ENCODE peak calls at places on chromosomes 5 and 9, in nine cellular contexts. T is tibial nerve, L is heart left ventricle, C is HCT116, D is lower leg skin, V is IMR-90, B is A549, M is HepG2, J is H54. A is an unnamed sample.

GRCh38 chr9:113807173-113808061 is 68.7 kb upstream of the ZNF618 start:
- DNase-seq in D (peak; percentile 39), T (no peak), C (peak; percentile 33), V (peak; percentile 60), J (peak; percentile 58), L (peak; percentile 28), B (peak; percentile 62), M (peak; percentile 19), A (peak; percentile 27)

GRCh38 chr5:61176631-61177030 is 14.4 kb upstream of the SMIM15 start:
- DNase-seq in D (no peak), T (no peak), B (no peak), L (no peak), J (no peak), V (no peak), M (no peak), C (no peak), A (no peak)

GRCh38 chr5:73218552-73219171 is 45.7 kb downstream of the TMEM174 start:
- DNase-seq in C (peak; percentile 26), D (no peak), T (no peak), J (peak; percentile 43), L (no peak), V (peak; percentile 72), M (no peak), B (peak; percentile 58), A (no peak)

GRCh38 chr5:146890733-146891440 is 12.3 kb upstream of the PPP2R2B start:
- DNase-seq in L (no peak), T (no peak), V (no peak), C (no peak), B (no peak), J (peak; percentile 20), D (no peak), M (no peak), A (no peak)

GRCh38 chr5:29853711-29854110 is 1339.8 kb upstream of the CDH6 start:
- DNase-seq in L (no peak), V (no peak), B (no peak), J (no peak), T (no peak), C (no peak), M (no peak), D (no peak), A (no peak)

GRCh38 chr5:72194846-72195245 is 87.6 kb downstream of the MAP1B start:
- DNase-seq in L (no peak), J (no peak), V (no peak), D (no peak), B (no peak), M (no peak), T (no peak), C (no peak), A (peak; percentile 5)

GRCh38 chr9:105264380-105264779 is 19.9 kb downstream of the SLC44A1 start:
- DNase-seq in T (no peak), V (no peak), B (no peak), L (no peak), M (no peak), D (no peak), C (peak; percentile 0), J (no peak), A (no peak)

GRCh38 chr5:140964356-140964755 is 1.9 kb upstream of the PCDHAC2 start:
- DNase-seq in C (no peak), V (no peak), M (no peak), T (no peak), L (no peak), B (no peak), J (no peak), D (no peak), A (no peak)

GRCh38 chr9:95852059-95853032 is 23.1 kb upstream of the ERCC6L2 start:
- DNase-seq in V (peak; percentile 87), D (no peak), M (no peak), B (peak; percentile 13), T (no peak), J (peak; percentile 41), L (no peak), C (no peak), A (peak; percentile 25)

GRCh38 chr9:4579011-4579410 is 83.1 kb upstream of the PLPP6 start:
- DNase-seq in L (no peak), T (no peak), V (no peak), M (no peak), D (no peak), J (no peak), B (no peak), C (no peak), A (no peak)

GRCh38 chr5:123455095-123455494 is 31.9 kb upstream of the CEP120 start:
- DNase-seq in C (no peak), B (no peak), M (no peak), V (no peak), J (no peak), L (no peak), D (no peak), T (no peak), A (no peak)

GRCh38 chr5:68012429-68012828 is 203.1 kb upstream of the PIK3R1 start:
- DNase-seq in T (no peak), B (no peak), C (no peak), D (no peak), L (no peak), V (peak; percentile 4), M (no peak), J (no peak), A (no peak)

GRCh38 chr5:132202711-132203463 is 24.8 kb downstream of the P4HA2 start:
- DNase-seq in D (no peak), L (no peak), T (no peak), V (peak; percentile 20), C (no peak), J (no peak), B (no peak), M (no peak), A (no peak)

GRCh38 chr5:53323943-53324642 is 156.3 kb upstream of the FST start:
- DNase-seq in C (no peak), M (peak; percentile 7), V (peak; percentile 34), B (no peak), J (no peak), D (no peak), L (no peak), T (no peak), A (no peak)

GRCh38 chr9:132074736-132075135 is 4.9 kb downstream of the MED27 start:
- DNase-seq in M (no peak), B (no peak), C (no peak), D (no peak), T (no peak), J (no peak), L (no peak), V (peak; percentile 75), A (no peak)

GRCh38 chr9:3181049-3181953 is 337.4 kb upstream of the PUM3 start:
- DNase-seq in V (no peak), M (peak; percentile 64), C (no peak), J (no peak), B (peak; percentile 48), L (no peak), D (no peak), T (no peak), A (peak; percentile 18)

GRCh38 chr9:123679330-123679987 is 250.5 kb downstream of the DENND1A start:
- DNase-seq in D (no peak), B (no peak), T (no peak), J (no peak), V (peak; percentile 27), C (no peak), M (peak; percentile 88), L (no peak), A (peak; percentile 43)
- TF ChIP-seq POLR2A in D (no peak), B (no peak), T (no peak), J (no peak), V (no peak), C (no peak), M (no peak), L (no peak), A (no peak)

GRCh38 chr5:151095341-151096000 is 14.6 kb upstream of the TNIP1 start:
- DNase-seq in M (no peak), T (no peak), B (peak; percentile 41), J (no peak), D (no peak), C (no peak), V (no peak), L (peak; percentile 69), A (no peak)
- TF ChIP-seq POLR2A in M (no peak), T (no peak), B (no peak), J (no peak), D (no peak), C (no peak), V (no peak), L (no peak), A (peak; percentile 54)

DNA sequence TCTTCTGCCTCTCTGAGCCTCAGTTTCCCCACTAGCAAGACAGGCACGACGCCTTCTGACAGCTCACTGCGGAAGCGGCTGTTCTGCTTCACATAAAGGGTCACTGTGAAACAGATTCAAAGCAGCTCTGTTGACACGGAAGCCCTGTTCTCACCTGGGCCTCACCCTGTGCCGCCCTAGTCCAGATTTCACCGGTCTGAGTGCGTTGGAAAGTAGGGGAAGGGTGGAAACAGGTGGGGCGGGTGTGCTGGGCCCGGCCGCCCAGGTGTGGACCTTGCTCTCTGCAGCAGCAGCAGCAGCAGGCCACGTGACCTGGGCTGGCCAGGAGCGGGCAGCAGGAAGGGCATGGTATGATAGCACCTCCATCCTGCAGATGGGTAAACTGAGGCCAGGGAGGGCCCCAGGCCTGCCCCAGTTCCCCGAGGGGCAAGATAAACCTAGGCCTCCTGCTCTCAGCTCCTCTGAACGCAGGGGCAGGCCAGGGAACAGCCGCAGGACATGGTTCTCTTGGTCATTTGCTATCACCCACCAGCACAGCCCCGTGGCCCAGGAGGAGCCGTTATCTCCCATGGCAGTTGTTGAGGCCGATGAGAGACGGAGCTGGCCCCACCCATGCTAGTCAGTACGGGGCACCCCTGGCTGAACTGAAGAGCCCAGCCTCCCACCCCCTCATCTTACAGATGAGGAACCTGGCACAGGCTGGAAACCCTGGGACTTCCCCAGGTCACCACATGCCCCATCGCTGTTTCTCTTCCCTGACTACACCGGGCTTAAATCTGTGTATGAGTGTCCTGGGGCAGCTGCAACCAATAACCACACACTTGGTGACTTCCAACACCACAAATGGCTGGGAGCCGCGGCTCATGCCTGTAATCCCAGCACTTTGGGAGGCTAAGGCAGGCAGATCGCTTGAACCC is 12.1 kb downstream of the PTGES2 start:
- DNase-seq in M (peak; percentile 83), L (peak; percentile 17), J (no peak), V (no peak), C (no peak), D (no peak), B (no peak), T (peak; percentile 3), A (peak; percentile 63)
- TF ChIP-seq POLR2A in M (no peak), L (no peak), J (no peak), V (no peak), C (no peak), D (no peak), B (no peak), T (no peak), A (no peak)

DNA sequence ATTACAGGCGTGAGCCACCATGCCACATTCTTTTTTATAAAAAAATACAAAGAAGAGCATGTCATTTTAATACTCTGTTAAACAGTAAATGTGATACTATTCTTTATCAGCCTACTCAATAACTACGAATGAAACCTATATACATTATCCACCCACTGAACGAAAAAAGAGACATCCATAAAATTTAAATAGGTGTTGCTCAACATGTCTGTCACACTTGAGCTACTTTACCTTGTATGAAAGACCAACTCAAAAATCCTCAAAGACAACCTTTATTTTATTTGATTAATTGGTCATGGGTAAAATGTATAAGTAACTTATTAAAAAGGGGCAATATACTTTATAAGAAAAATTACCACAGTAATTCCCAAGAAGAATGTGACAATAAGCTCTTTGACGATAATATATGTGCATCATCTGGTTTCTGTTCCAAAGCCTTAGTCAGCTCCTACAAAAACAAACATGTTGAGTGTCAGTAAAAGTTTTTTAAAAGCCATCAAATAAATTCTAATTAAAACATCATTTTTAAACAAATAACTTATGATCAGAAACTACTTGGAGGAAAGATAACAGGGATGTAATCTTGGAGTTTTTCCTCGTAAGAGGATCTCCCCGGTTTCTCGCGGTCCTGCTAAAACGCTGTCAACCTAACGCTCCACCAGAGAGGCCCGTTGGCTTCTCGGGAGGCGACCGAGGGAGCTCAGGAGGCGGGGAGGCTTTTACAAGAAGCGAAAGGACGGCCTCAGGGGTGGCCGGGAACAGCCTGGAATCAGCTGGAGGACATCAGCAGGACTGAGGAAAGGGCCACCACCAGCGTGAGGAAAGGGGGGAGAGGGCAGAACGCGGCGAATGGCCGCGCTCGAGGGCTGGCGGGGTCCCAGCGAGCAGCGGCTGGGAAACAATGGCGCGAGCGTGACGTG is 13.5 kb upstream of the ANKRD18B start:
- DNase-seq in J (no peak), M (no peak), C (no peak), D (peak; percentile 40), L (peak; percentile 76), B (peak; percentile 67), T (no peak), V (peak; percentile 62), A (no peak)
- TF ChIP-seq POLR2A in J (peak; percentile 21), M (no peak), C (peak; percentile 51), D (no peak), L (peak; percentile 32), B (peak; percentile 82), T (no peak), V (peak; percentile 83), A (peak; percentile 20)